ENCODE peak calls at places on chromosomes 6 and 20, in seven cellular contexts. Q is CD8-positive, alpha-beta memory T cell; K is astrocyte of the cerebellum; P is stimulated activated CD8-positive, alpha-beta memory T cell treated with anti-CD3 and anti-CD28 coated beads, Interleukin-12 subunit alpha, Interleukin-12 subunit beta, amount 100 ng/mL, for 4 hours; V is islet precursor cell; D is HEK293T; T is activated CD4-positive, alpha-beta T cell treated with anti-CD3 and anti-CD28 coated beads, Interleukin-2, amount 50 U/mL, for 4 hours. L is an unnamed sample.

GRCh38 chr20:63980317-63980805 is 571 bp upstream of the PRPF6 start:
- DNase-seq in Q (peak; percentile 67), K (no peak), P (no peak), V (no peak), D (no peak), T (peak; percentile 20), L (no peak)

GRCh38 chr20:37254114-37254878 is 7.3 kb downstream of the GHRH start:
- DNase-seq in Q (no peak), K (no peak), P (no peak), V (no peak), D (no peak), T (no peak), L (no peak)

GRCh38 chr20:1897486-1897885 is 2.3 kb downstream of the SIRPA start:
- DNase-seq in Q (no peak), K (no peak), P (no peak), V (no peak), D (no peak), T (no peak), L (no peak)

GRCh38 chr6:16644540-16645250 is 116.6 kb downstream of the ATXN1 start:
- DNase-seq in Q (no peak), K (no peak), P (no peak), V (no peak), D (no peak), T (no peak), L (no peak)

GRCh38 chr6:31178143-31179041 is 7.9 kb upstream of the POU5F1 start:
- DNase-seq in Q (no peak), K (no peak), P (no peak), V (no peak), D (no peak), T (no peak), L (no peak)

GRCh38 chr6:39495023-39495422 is 172.5 kb upstream of the KCNK16 start:
- DNase-seq in Q (no peak), K (no peak), P (no peak), V (peak; percentile 83), D (no peak), T (no peak), L (no peak)

GRCh38 chr6:4665489-4666417 is 110.5 kb upstream of the CDYL start:
- DNase-seq in Q (no peak), K (no peak), P (no peak), V (no peak), D (no peak), T (no peak), L (no peak)

GRCh38 chr20:45592574-45593189 is 13.6 kb upstream of the WFDC8 start:
- DNase-seq in Q (no peak), K (no peak), P (no peak), V (no peak), D (peak; percentile 39), T (no peak), L (peak; percentile 6)

GRCh38 chr6:17817763-17818162 is 111.0 kb upstream of the NUP153 start:
- DNase-seq in Q (no peak), K (no peak), P (no peak), V (no peak), D (no peak), T (no peak), L (no peak)

GRCh38 chr6:2990179-2990931 is 9.3 kb upstream of the NQO2 start:
- DNase-seq in Q (no peak), K (no peak), P (no peak), V (peak; percentile 76), D (no peak), T (no peak), L (no peak)

GRCh38 chr6:165585060-165585459 is 78.0 kb downstream of the PDE10A start:
- DNase-seq in Q (no peak), K (no peak), P (no peak), V (no peak), D (no peak), T (no peak), L (no peak)

GRCh38 chr6:125906158-125906998 is 50.2 kb upstream of the HINT3 start:
- DNase-seq in Q (peak; percentile 57), K (no peak), P (peak; percentile 2), V (peak; percentile 70), D (peak; percentile 73), T (peak; percentile 47), L (no peak)

GRCh38 chr20:33868042-33868441 is 56.9 kb downstream of the CHMP4B start:
- DNase-seq in Q (no peak), K (no peak), P (no peak), V (no peak), D (no peak), T (no peak), L (no peak)

GRCh38 chr6:159214281-159214680 is 45.1 kb downstream of the FNDC1 start:
- DNase-seq in Q (no peak), K (no peak), P (no peak), V (no peak), D (no peak), T (no peak), L (no peak)

L was measured in NK-92 treated with Interleukin-12 subunit alpha and Interleukin-12 subunit beta, amount 100 ng/mL, for 24 hours.